ENCODE peak calls at places on chromosomes 11 and 22, in five cellular contexts. Y, J, E, A and W are unnamed samples.

GRCh38 chr22:42439021-42439420 is 6.8 kb upstream of the NFAM1 start:
- DNase-seq in J (no peak), Y (no peak), A (no peak), E (no peak), W (no peak)

GRCh38 chr11:70016666-70017347 is 61.3 kb upstream of the ANO1 start:
- DNase-seq in E (no peak), A (no peak), Y (no peak), J (no peak), W (no peak)

GRCh38 chr11:13249992-13250391 is 27.6 kb upstream of the BMAL1 start:
- DNase-seq in Y (no peak), J (no peak), E (no peak), A (no peak), W (no peak)

GRCh38 chr11:124415356-124415923 is 9.2 kb downstream of the OR8B4 start:
- DNase-seq in J (no peak), Y (peak), A (no peak), E (peak), W (peak)

GRCh38 chr11:44033856-44034255 is 13.9 kb upstream of the ACCSL start:
- DNase-seq in E (no peak), A (no peak), Y (no peak), J (no peak), W (no peak)

GRCh38 chr22:19168088-19168890 is 10.2 kb downstream of the SLC25A1 start:
- DNase-seq in E (no peak), J (no peak), A (no peak), Y (no peak), W (no peak)

GRCh38 chr11:120511116-120511803 is at the start of gene GRIK4:
- DNase-seq in E (peak), A (peak), Y (no peak), J (peak), W (peak)

GRCh38 chr22:27875951-27876350 is 43.1 kb downstream of the PITPNB start:
- DNase-seq in J (no peak), Y (no peak), A (no peak), E (no peak), W (no peak)

GRCh38 chr11:67365756-67366384 is 7.5 kb downstream of the CLCF1 start:
- DNase-seq in A (no peak), E (no peak), J (no peak), Y (no peak), W (no peak)

GRCh38 chr22:39453765-39454378 is 2.9 kb upstream of the MGAT3 start:
- DNase-seq in E (no peak), Y (no peak), J (no peak), A (no peak), W (no peak)

GRCh38 chr22:30931541-30932300 is 36.9 kb downstream of the MORC2 start:
- DNase-seq in Y (no peak), E (no peak), J (no peak), A (no peak), W (no peak)

GRCh38 chr22:20549232-20549841 is 41.9 kb downstream of the MED15 start:
- DNase-seq in A (no peak), Y (peak), J (peak), E (no peak), W (no peak)

GRCh38 chr22:44301039-44301438 is 11.7 kb downstream of the SHISAL1 start:
- DNase-seq in Y (no peak), J (no peak), E (no peak), A (no peak), W (no peak)

GRCh38 chr11:5737091-5737490 is 843 bp downstream of the OR56B1 start:
- DNase-seq in Y (peak), J (no peak), E (no peak), A (no peak), W (no peak)

GRCh38 chr22:37211853-37212173 is 464 bp downstream of the SSTR3 start:
- DNase-seq in E (no peak), Y (no peak), J (no peak), A (no peak), W (no peak)